ENCODE peak calls at places on chromosomes 1 and 21, in five cellular contexts. H is caudate nucleus; Z is upper lobe of right lung; E is stimulated activated CD4-positive, alpha-beta T cell treated with anti-CD3 and anti-CD28 coated beads, Interleukin-2, amount 100 ng/mL, for 48 hours; X is GM12891. B is an unnamed sample.

GRCh38 chr1:41664861-41665640 is 180.6 kb upstream of the EDN2 start:
- DNase-seq in H (no peak), Z (no peak), E (no peak), X (no peak), B (no peak)

GRCh38 chr1:164630626-164631396 is 71.8 kb downstream of the PBX1 start:
- DNase-seq in H (no peak), Z (no peak), E (no peak), X (no peak), B (no peak)

GRCh38 chr1:91701494-91701869 is 184.5 kb downstream of the TGFBR3 start:
- DNase-seq in H (no peak), Z (no peak), E (no peak), X (no peak), B (no peak)

GRCh38 chr21:44378646-44379581 is 25.5 kb downstream of the TRPM2 start:
- DNase-seq in H (no peak), Z (peak; percentile 59), E (no peak), X (no peak), B (no peak)

GRCh38 chr21:45405271-45405818 is 380 bp downstream of the COL18A1 start:
- DNase-seq in H (no peak), Z (no peak), E (peak; percentile 10), X (no peak), B (peak; percentile 71)

GRCh38 chr1:92439291-92439690 is 47.4 kb downstream of the GFI1 start:
- DNase-seq in H (no peak), Z (no peak), E (no peak), X (no peak), B (no peak)

GRCh38 chr1:36342426-36343185 is 19.2 kb upstream of the EVA1B start:
- DNase-seq in H (no peak), Z (peak; percentile 75), E (peak; percentile 53), X (peak; percentile 55), B (peak; percentile 43)

GRCh38 chr1:160398823-160399222 is 1.5 kb upstream of the VANGL2 start:
- DNase-seq in H (no peak), Z (no peak), E (no peak), X (no peak), B (no peak)

GRCh38 chr21:38664821-38665220 is 140.9 kb upstream of the ETS2 start:
- DNase-seq in H (no peak), Z (no peak), E (no peak), X (no peak), B (no peak)

GRCh38 chr1:201917362-201918033 is 28.8 kb downstream of the SHISA4 start:
- DNase-seq in H (no peak), Z (no peak), E (no peak), X (no peak), B (peak; percentile 54)

GRCh38 chr1:110056284-110056680 is 14.2 kb downstream of the ALX3 start:
- DNase-seq in H (no peak), Z (no peak), E (no peak), X (no peak), B (no peak)

GRCh38 chr1:67560580-67561285 is 124.3 kb upstream of the GADD45A start:
- DNase-seq in H (no peak), Z (no peak), E (no peak), X (no peak), B (no peak)

GRCh38 chr1:220498188-220498587 is 29.7 kb upstream of the MARK1 start:
- DNase-seq in H (no peak), Z (no peak), E (no peak), X (no peak), B (no peak)

GRCh38 chr1:178706467-178706866 is 18.6 kb upstream of the RALGPS2 start:
- DNase-seq in H (no peak), Z (no peak), E (no peak), X (no peak), B (peak; percentile 34)

GRCh38 chr1:112575154-112575804 is 43.7 kb downstream of the ST7L start:
- DNase-seq in H (no peak), Z (no peak), E (no peak), X (no peak), B (no peak)

GRCh38 chr1:38207275-38207674 is 160.7 kb upstream of the POU3F1 start:
- DNase-seq in H (no peak), Z (no peak), E (no peak), X (no peak), B (no peak)

GRCh38 chr1:41377397-41377796 is 16.2 kb downstream of the FOXO6 start:
- DNase-seq in H (no peak), Z (no peak), E (no peak), X (no peak), B (no peak)

GRCh38 chr1:116874622-116875277 is 35.0 kb upstream of the PTGFRN start:
- DNase-seq in H (no peak), Z (no peak), E (no peak), X (no peak), B (no peak)

GRCh38 chr1:70440642-70441391 is 29.7 kb downstream of the CTH start:
- DNase-seq in H (no peak), Z (no peak), E (no peak), X (no peak), B (no peak)

GRCh38 chr21:43609501-43610340 is 49.6 kb downstream of the HSF2BP start:
- DNase-seq in H (no peak), Z (no peak), E (no peak), X (no peak), B (no peak)

B was measured in uterus.